ENCODE peak calls at places on chromosomes 13 and 19, in four cellular contexts. B is CD8-positive, alpha-beta memory T cell; G is H1; Y is progenitor cell of endocrine pancreas. C is an unnamed sample.

GRCh38 chr19:46639356-46640061 is 3.5 kb upstream of the GNG8 start:
- DNase-seq in B (no peak), G (no peak), Y (no peak), C (no peak)

GRCh38 chr19:17020380-17020779 is 6.2 kb downstream of the CPAMD8 start:
- DNase-seq in B (no peak), G (no peak), Y (no peak), C (no peak)

GRCh38 chr13:29595380-29596063 is at the start of gene SLC7A1:
- DNase-seq in B (peak), G (peak), Y (peak), C (peak)

GRCh38 chr13:106155411-106155810 is 380.1 kb downstream of the EFNB2 start:
- DNase-seq in B (no peak), G (no peak), Y (no peak), C (no peak)

GRCh38 chr19:18771328-18772242 is 19.5 kb downstream of the COMP start:
- DNase-seq in B (no peak), G (no peak), Y (no peak), C (no peak)

GRCh38 chr13:106471957-106472543 is 63.4 kb downstream of the EFNB2 start:
- DNase-seq in B (no peak), G (peak), Y (no peak), C (no peak)

GRCh38 chr13:44573790-44574465 is 2.2 kb downstream of the TSC22D1 start:
- DNase-seq in B (no peak), G (no peak), Y (no peak), C (no peak)

GRCh38 chr13:111431241-111431640 is 110.8 kb downstream of the TEX29 start:
- DNase-seq in B (no peak), G (no peak), Y (no peak), C (no peak)

GRCh38 chr13:66864627-66865026 is 365.5 kb downstream of the PCDH9 start:
- DNase-seq in B (no peak), G (no peak), Y (no peak), C (no peak)

GRCh38 chr13:44848956-44849748 is 140.1 kb downstream of the NUFIP1 start:
- DNase-seq in B (no peak), G (no peak), Y (no peak), C (no peak)

GRCh38 chr13:112880221-112880641 is 88.8 kb upstream of the MCF2L start:
- DNase-seq in B (no peak), G (no peak), Y (no peak), C (no peak)

C was measured in stimulated activated naive B cell treated with anti-CD40 and anti-IgM and Interleukin-4, amounts not matched to agents 10 μg/mL and 1 μg/mL and 100 μg/mL, for 72 hours.